ENCODE peak calls at places on chromosomes 4 and X, in six cellular contexts. T, S, D, M, I and Z are unnamed samples.

GRCh38 chrX:17295788-17296187 is 79.2 kb upstream of the NHS start:
- DNase-seq in T (no peak), S (no peak), D (no peak), M (no peak), I (no peak), Z (no peak)

GRCh38 chr4:28369504-28369903 is 1508.9 kb downstream of the STIM2 start:
- DNase-seq in T (no peak), S (no peak), D (no peak), M (no peak), I (no peak), Z (no peak)

GRCh38 chr4:15003441-15003890 is 1.2 kb downstream of the CPEB2 start:
- DNase-seq in T (peak), S (no peak), D (peak), M (peak), I (no peak), Z (no peak)

GRCh38 chr4:123477804-123478209 is 81.2 kb downstream of the SPRY1 start:
- DNase-seq in T (no peak), S (no peak), D (no peak), M (peak), I (no peak), Z (no peak)

GRCh38 chrX:135931644-135932487 is 38.4 kb downstream of the SAGE1 start:
- DNase-seq in T (peak), S (no peak), D (peak), M (peak), I (no peak), Z (no peak)

GRCh38 chr4:86014599-86014998 is 345.3 kb downstream of the MAPK10 start:
- DNase-seq in T (peak), S (no peak), D (no peak), M (no peak), I (no peak), Z (no peak)

GRCh38 chr4:184838249-184839074 is 12.7 kb upstream of the ACSL1 start:
- DNase-seq in T (no peak), S (no peak), D (no peak), M (no peak), I (no peak), Z (no peak)

GRCh38 chr4:6957148-6957520 is 47.5 kb downstream of the TBC1D14 start:
- DNase-seq in T (no peak), S (no peak), D (no peak), M (no peak), I (no peak), Z (no peak)

GRCh38 chrX:40175416-40176255 is 77.9 kb upstream of the BCOR start:
- DNase-seq in T (peak), S (no peak), D (peak), M (peak), I (no peak), Z (no peak)

GRCh38 chr4:133146574-133147198 is 2.4 kb upstream of the PCDH10 start:
- DNase-seq in T (peak), S (no peak), D (peak), M (peak), I (no peak), Z (no peak)

GRCh38 chr4:10008208-10009005 is 12.9 kb downstream of the SLC2A9 start:
- DNase-seq in T (no peak), S (no peak), D (no peak), M (no peak), I (no peak), Z (no peak)

GRCh38 chr4:148557793-148558192 is 115.6 kb upstream of the NR3C2 start:
- DNase-seq in T (no peak), S (no peak), D (no peak), M (no peak), I (no peak), Z (no peak)

GRCh38 chr4:26985836-26986235 is 125.2 kb downstream of the STIM2 start:
- DNase-seq in T (no peak), S (no peak), D (no peak), M (peak), I (no peak), Z (no peak)

GRCh38 chr4:147828361-147828760 is 96.5 kb downstream of the ARHGAP10 start:
- DNase-seq in T (no peak), S (no peak), D (no peak), M (no peak), I (no peak), Z (no peak)

GRCh38 chrX:17167915-17168314 is 207.1 kb upstream of the NHS start:
- DNase-seq in T (no peak), S (no peak), D (no peak), M (no peak), I (no peak), Z (no peak)

GRCh38 chr4:124304936-124305335 is 407.6 kb downstream of the ANKRD50 start:
- DNase-seq in T (no peak), S (no peak), D (no peak), M (no peak), I (no peak), Z (no peak)

GRCh38 chr4:2768921-2769336 is 12.8 kb upstream of the TNIP2 start:
- DNase-seq in T (no peak), S (no peak), D (no peak), M (no peak), I (no peak), Z (no peak)

GRCh38 chrX:48461830-48462229 is 8.2 kb downstream of the SLC38A5 start:
- DNase-seq in T (no peak), S (no peak), D (no peak), M (no peak), I (no peak), Z (no peak)

GRCh38 chr4:75490155-75490554 is 24.0 kb downstream of the RCHY1 start:
- DNase-seq in T (no peak), S (no peak), D (peak), M (no peak), I (no peak), Z (no peak)

GRCh38 chr4:8282134-8282641 is 12.6 kb downstream of the HTRA3 start:
- DNase-seq in T (no peak), S (no peak), D (no peak), M (no peak), I (no peak), Z (no peak)

GRCh38 chr4:168410681-168411080 is 69.6 kb downstream of the DDX60L start:
- DNase-seq in T (no peak), S (no peak), D (no peak), M (no peak), I (no peak), Z (no peak)

GRCh38 chr4:5517372-5517771 is 191.0 kb downstream of the EVC2 start:
- DNase-seq in T (no peak), S (no peak), D (no peak), M (no peak), I (no peak), Z (no peak)

GRCh38 chrX:108946531-108946930 is 210.2 kb upstream of the IRS4 start:
- DNase-seq in T (no peak), S (no peak), D (peak), M (no peak), I (no peak), Z (no peak)

GRCh38 chr4:150010525-150011126 is 67.6 kb upstream of the DCLK2 start:
- DNase-seq in T (no peak), S (no peak), D (peak), M (peak), I (no peak), Z (peak)

GRCh38 chr4:181968371-181968770 is 274.8 kb upstream of the TENM3 start:
- DNase-seq in T (no peak), S (no peak), D (no peak), M (no peak), I (no peak), Z (no peak)

GRCh38 chr4:82560853-82561744 is 689 bp downstream of the TMEM150C start:
- DNase-seq in T (peak), S (no peak), D (no peak), M (peak), I (no peak), Z (no peak)

GRCh38 chr4:4559596-4559995 is 17.7 kb upstream of the STX18 start:
- DNase-seq in T (no peak), S (no peak), D (no peak), M (no peak), I (no peak), Z (no peak)

GRCh38 chr4:93313207-93313606 is 515.3 kb upstream of the ATOH1 start:
- DNase-seq in T (no peak), S (no peak), D (no peak), M (no peak), I (no peak), Z (no peak)

GRCh38 chr4:134668237-134668636 is 466.6 kb upstream of the PABPC4L start:
- DNase-seq in T (no peak), S (no peak), D (peak), M (no peak), I (no peak), Z (no peak)

GRCh38 chr4:10267066-10267465 is 150.5 kb upstream of the WDR1 start:
- DNase-seq in T (no peak), S (no peak), D (no peak), M (no peak), I (no peak), Z (no peak)

GRCh38 chr4:18733956-18734872 is 712.7 kb upstream of the LCORL start:
- DNase-seq in T (no peak), S (no peak), D (no peak), M (no peak), I (no peak), Z (no peak)

GRCh38 chr4:112704991-112705845 is 68.3 kb downstream of the LARP7 start:
- DNase-seq in T (peak), S (no peak), D (no peak), M (peak), I (peak), Z (no peak)

GRCh38 chr4:156829194-156829593 is 142.4 kb downstream of the PDGFC start:
- DNase-seq in T (no peak), S (no peak), D (no peak), M (no peak), I (no peak), Z (no peak)

GRCh38 chr4:76748649-76749048 is 149.3 kb downstream of the SOWAHB start:
- DNase-seq in T (no peak), S (no peak), D (peak), M (peak), I (no peak), Z (peak)

GRCh38 chrX:13899607-13900006 is 82.7 kb upstream of the GPM6B start:
- DNase-seq in T (no peak), S (no peak), D (no peak), M (no peak), I (no peak), Z (no peak)

GRCh38 chr4:11429646-11430045 is 952 bp upstream of the HS3ST1 start:
- DNase-seq in T (no peak), S (no peak), D (no peak), M (no peak), I (no peak), Z (no peak)

GRCh38 chr4:154877110-154877760 is 96.2 kb downstream of the RBM46 start:
- DNase-seq in T (no peak), S (no peak), D (no peak), M (no peak), I (no peak), Z (no peak)

GRCh38 chr4:2787230-2788100 is 5.4 kb upstream of the SH3BP2 start:
- DNase-seq in T (peak), S (no peak), D (peak), M (peak), I (no peak), Z (no peak)

GRCh38 chrX:85365370-85365995 is 14.0 kb downstream of the POF1B start:
- DNase-seq in T (no peak), S (no peak), D (no peak), M (no peak), I (no peak), Z (no peak)